ENCODE peak calls at places on chromosomes 1 and 21, in seven cellular contexts. One of them, this sample, is unnamed.

GRCh38 chr1:59141267-59141863 is 155.5 kb upstream of the FGGY start:
- DNase-seq in COR-L47: no peak
- DNase-seq in activated naive CD4-positive, alpha-beta T cell treated with Interleukin-2 at 50 U/mL for 16 hours: no peak
- DNase-seq in stimulated activated CD4-positive, alpha-beta T cell treated with anti-CD3 and anti-CD28 coated beads, Interleukin-12 subunit alpha, Interleukin-12 subunit beta, amount 100 ng/mL, for 24 hours: no peak
- DNase-seq in EL: no peak
- DNase-seq in colonic mucosa: no peak
- DNase-seq in GM13976: no peak
- DNase-seq in this sample: no peak

GRCh38 chr1:230073371-230074035 is 6.5 kb downstream of the GALNT2 start:
- DNase-seq in COR-L47: no peak
- DNase-seq in activated naive CD4-positive, alpha-beta T cell treated with Interleukin-2 at 50 U/mL for 16 hours: no peak
- DNase-seq in stimulated activated CD4-positive, alpha-beta T cell treated with anti-CD3 and anti-CD28 coated beads, Interleukin-12 subunit alpha, Interleukin-12 subunit beta, amount 100 ng/mL, for 24 hours: no peak
- DNase-seq in EL: peak; percentile 86
- DNase-seq in colonic mucosa: no peak
- DNase-seq in GM13976: no peak
- DNase-seq in this sample: peak; percentile 68

GRCh38 chr1:20057886-20058420 is 12.0 kb upstream of the PLA2G5 start:
- DNase-seq in COR-L47: no peak
- DNase-seq in activated naive CD4-positive, alpha-beta T cell treated with Interleukin-2 at 50 U/mL for 16 hours: no peak
- DNase-seq in stimulated activated CD4-positive, alpha-beta T cell treated with anti-CD3 and anti-CD28 coated beads, Interleukin-12 subunit alpha, Interleukin-12 subunit beta, amount 100 ng/mL, for 24 hours: no peak
- DNase-seq in EL: no peak
- DNase-seq in colonic mucosa: no peak
- DNase-seq in GM13976: no peak
- DNase-seq in this sample: peak; percentile 57

GRCh38 chr21:34793471-34793870 is 124.7 kb downstream of the CLIC6 start:
- DNase-seq in COR-L47: no peak
- DNase-seq in activated naive CD4-positive, alpha-beta T cell treated with Interleukin-2 at 50 U/mL for 16 hours: no peak
- DNase-seq in stimulated activated CD4-positive, alpha-beta T cell treated with anti-CD3 and anti-CD28 coated beads, Interleukin-12 subunit alpha, Interleukin-12 subunit beta, amount 100 ng/mL, for 24 hours: no peak
- DNase-seq in EL: no peak
- DNase-seq in colonic mucosa: no peak
- DNase-seq in GM13976: no peak
- DNase-seq in this sample: no peak

GRCh38 chr1:43035821-43036456 is 77.3 kb upstream of the SLC2A1 start:
- DNase-seq in COR-L47: no peak
- DNase-seq in activated naive CD4-positive, alpha-beta T cell treated with Interleukin-2 at 50 U/mL for 16 hours: no peak
- DNase-seq in stimulated activated CD4-positive, alpha-beta T cell treated with anti-CD3 and anti-CD28 coated beads, Interleukin-12 subunit alpha, Interleukin-12 subunit beta, amount 100 ng/mL, for 24 hours: no peak
- DNase-seq in EL: no peak
- DNase-seq in colonic mucosa: no peak
- DNase-seq in GM13976: no peak
- DNase-seq in this sample: no peak

GRCh38 chr1:89615676-89616598 is 17.0 kb upstream of the LRRC8C start:
- DNase-seq in COR-L47: peak; percentile 25
- DNase-seq in activated naive CD4-positive, alpha-beta T cell treated with Interleukin-2 at 50 U/mL for 16 hours: no peak
- DNase-seq in stimulated activated CD4-positive, alpha-beta T cell treated with anti-CD3 and anti-CD28 coated beads, Interleukin-12 subunit alpha, Interleukin-12 subunit beta, amount 100 ng/mL, for 24 hours: no peak
- DNase-seq in EL: no peak
- DNase-seq in colonic mucosa: no peak
- DNase-seq in GM13976: no peak
- DNase-seq in this sample: no peak

GRCh38 chr1:59025201-59025600 is 241.4 kb upstream of the JUN start:
- DNase-seq in COR-L47: no peak
- DNase-seq in activated naive CD4-positive, alpha-beta T cell treated with Interleukin-2 at 50 U/mL for 16 hours: no peak
- DNase-seq in stimulated activated CD4-positive, alpha-beta T cell treated with anti-CD3 and anti-CD28 coated beads, Interleukin-12 subunit alpha, Interleukin-12 subunit beta, amount 100 ng/mL, for 24 hours: no peak
- DNase-seq in EL: peak; percentile 75
- DNase-seq in colonic mucosa: no peak
- DNase-seq in GM13976: no peak
- DNase-seq in this sample: peak; percentile 70

GRCh38 chr1:7940745-7941436 is at the start of gene TNFRSF9:
- DNase-seq in COR-L47: no peak
- DNase-seq in activated naive CD4-positive, alpha-beta T cell treated with Interleukin-2 at 50 U/mL for 16 hours: peak; percentile 87
- DNase-seq in stimulated activated CD4-positive, alpha-beta T cell treated with anti-CD3 and anti-CD28 coated beads, Interleukin-12 subunit alpha, Interleukin-12 subunit beta, amount 100 ng/mL, for 24 hours: peak; percentile 43
- DNase-seq in EL: peak; percentile 63
- DNase-seq in colonic mucosa: no peak
- DNase-seq in GM13976: peak; percentile 77
- DNase-seq in this sample: peak; percentile 61